ENCODE peak calls at places on chromosomes 6 and 20, in five cellular contexts. S is GM12878, Z is RWPE1, T is non-pigmented ciliary epithelial cell, E is fibroblast of pulmonary artery. A is an unnamed sample.

GRCh38 chr6:19988555-19988954 is 151.4 kb downstream of the ID4 start:
- DNase-seq in S (no peak), Z (peak; percentile 23), T (no peak), E (peak; percentile 31), A (no peak)

GRCh38 chr6:35139470-35139869 is 1.7 kb downstream of the TCP11 start:
- DNase-seq in S (no peak), Z (no peak), T (no peak), E (no peak), A (no peak)

GRCh38 chr20:43723194-43723593 is 3.6 kb downstream of the GTSF1L start:
- DNase-seq in S (no peak), Z (no peak), T (no peak), E (no peak), A (no peak)

GRCh38 chr20:78338-78737 is 9.1 kb upstream of the DEFB125 start:
- DNase-seq in S (no peak), Z (no peak), T (no peak), E (no peak), A (no peak)

GRCh38 chr6:96626749-96627353 is 63.9 kb downstream of the FHL5 start:
- DNase-seq in S (peak; percentile 49), Z (peak; percentile 18), T (peak; percentile 14), E (peak; percentile 63), A (no peak)

GRCh38 chr6:132788658-132789397 is 9.6 kb downstream of the SLC18B1 start:
- DNase-seq in S (no peak), Z (no peak), T (no peak), E (no peak), A (no peak)

GRCh38 chr6:38579010-38579628 is 60.6 kb downstream of the BTBD9 start:
- DNase-seq in S (no peak), Z (no peak), T (no peak), E (peak; percentile 40), A (no peak)

GRCh38 chr6:128520436-128521301 is at the start of gene PTPRK:
- DNase-seq in S (no peak), Z (peak; percentile 83), T (peak; percentile 63), E (peak; percentile 93), A (peak; percentile 82)

GRCh38 chr20:32964575-32964974 is 39.7 kb downstream of the SUN5 start:
- DNase-seq in S (no peak), Z (no peak), T (no peak), E (no peak), A (no peak)

GRCh38 chr6:124223596-124223995 is 419.9 kb downstream of the NKAIN2 start:
- DNase-seq in S (no peak), Z (peak; percentile 62), T (peak; percentile 49), E (peak; percentile 79), A (no peak)

GRCh38 chr6:77036400-77036799 is 426.9 kb downstream of the HTR1B start:
- DNase-seq in S (no peak), Z (no peak), T (no peak), E (peak; percentile 16), A (no peak)

GRCh38 chr20:45341939-45342862 is 6.0 kb downstream of the SDC4 start:
- DNase-seq in S (no peak), Z (peak; percentile 55), T (no peak), E (peak; percentile 56), A (no peak)

GRCh38 chr20:32460231-32460630 is 102.1 kb downstream of the ASXL1 start:
- DNase-seq in S (no peak), Z (no peak), T (no peak), E (no peak), A (no peak)

GRCh38 chr6:14804001-14804401 is 441.9 kb upstream of the JARID2 start:
- DNase-seq in S (no peak), Z (peak; percentile 49), T (no peak), E (no peak), A (no peak)

GRCh38 chr6:165002358-165002757 is 307.0 kb downstream of the C6orf118 start:
- DNase-seq in S (no peak), Z (no peak), T (no peak), E (no peak), A (no peak)

GRCh38 chr6:137926207-137926731 is 59.2 kb downstream of the TNFAIP3 start:
- DNase-seq in S (no peak), Z (peak; percentile 92), T (peak; percentile 63), E (peak; percentile 71), A (no peak)

GRCh38 chr20:3818155-3819151 is 1.9 kb upstream of the AP5S1 start:
- DNase-seq in S (no peak), Z (peak; percentile 58), T (no peak), E (peak; percentile 89), A (no peak)

GRCh38 chr6:55943329-55943728 is 67.9 kb upstream of the BMP5 start:
- DNase-seq in S (no peak), Z (no peak), T (peak; percentile 43), E (peak; percentile 40), A (no peak)

GRCh38 chr6:6878921-6879585 is 228.7 kb upstream of the RREB1 start:
- DNase-seq in S (no peak), Z (peak; percentile 22), T (no peak), E (no peak), A (no peak)

GRCh38 chr20:58908216-58908615 is 55.7 kb downstream of the GNAS start:
- DNase-seq in S (no peak), Z (no peak), T (no peak), E (no peak), A (no peak)

GRCh38 chr20:62834967-62835730 is 18.3 kb downstream of the COL9A3 start:
- DNase-seq in S (no peak), Z (no peak), T (no peak), E (no peak), A (no peak)

GRCh38 chr20:61668771-61669503 is 396.7 kb downstream of the TAF4 start:
- DNase-seq in S (no peak), Z (no peak), T (no peak), E (no peak), A (no peak)

GRCh38 chr6:7052441-7052936 is 55.3 kb upstream of the RREB1 start:
- DNase-seq in S (no peak), Z (no peak), T (peak; percentile 49), E (peak; percentile 65), A (peak; percentile 16)

GRCh38 chr6:16333580-16333979 is 95.2 kb downstream of the GMPR start:
- DNase-seq in S (no peak), Z (peak; percentile 66), T (no peak), E (peak; percentile 60), A (no peak)

GRCh38 chr6:39088331-39088730 is 26.7 kb downstream of the SAYSD1 start:
- DNase-seq in S (no peak), Z (no peak), T (peak; percentile 17), E (peak; percentile 74), A (no peak)

GRCh38 chr20:36035720-36036119 is 67.3 kb downstream of the CNBD2 start:
- DNase-seq in S (no peak), Z (peak; percentile 97), T (no peak), E (no peak), A (no peak)

GRCh38 chr6:105568121-105568520 is 165.2 kb upstream of the PREP start:
- DNase-seq in S (no peak), Z (no peak), T (no peak), E (no peak), A (no peak)

GRCh38 chr6:26115226-26115625 is 28.0 kb downstream of the HFE start:
- DNase-seq in S (no peak), Z (no peak), T (no peak), E (no peak), A (no peak)